ENCODE peak calls at places on chromosome 17, in ten cellular contexts. One of them, this sample, is unnamed.

GRCh38 chr17:77571141-77571540 is 387.4 kb upstream of the TNRC6C start:
- DNase-seq in glutamatergic neuron: no peak
- DNase-seq in stimulated activated CD8-positive, alpha-beta memory T cell treated with anti-CD3 and anti-CD28 coated beads, Interleukin-4, amount 100 ng/mL, for 1 hour: no peak
- DNase-seq in B cell: no peak
- DNase-seq in anterior cingulate cortex: no peak
- DNase-seq in DMS79 treated with DMSO at 0.1 percent for 48 hours: peak
- DNase-seq in activated gamma-delta T cell treated with Interleukin-2 at 50 U/mL for 16 hours: no peak
- DNase-seq in central memory CD4-positive, alpha-beta T cell: no peak
- DNase-seq in HTR-8/SVneo: no peak
- DNase-seq in Right ventricle myocardium inferior: peak
- DNase-seq in this sample: no peak

GRCh38 chr17:4043862-4044261 is 79.6 kb upstream of the ATP2A3 start:
- DNase-seq in central memory CD4-positive, alpha-beta T cell: peak
- DNase-seq in anterior cingulate cortex: no peak
- DNase-seq in glutamatergic neuron: no peak
- DNase-seq in B cell: no peak
- DNase-seq in Right ventricle myocardium inferior: no peak
- DNase-seq in stimulated activated CD8-positive, alpha-beta memory T cell treated with anti-CD3 and anti-CD28 coated beads, Interleukin-4, amount 100 ng/mL, for 1 hour: peak
- DNase-seq in HTR-8/SVneo: no peak
- DNase-seq in activated gamma-delta T cell treated with Interleukin-2 at 50 U/mL for 16 hours: peak
- DNase-seq in DMS79 treated with DMSO at 0.1 percent for 48 hours: no peak
- DNase-seq in this sample: no peak

GRCh38 chr17:45320349-45320930 is 3.6 kb upstream of the MAP3K14 start:
- DNase-seq in stimulated activated CD8-positive, alpha-beta memory T cell treated with anti-CD3 and anti-CD28 coated beads, Interleukin-4, amount 100 ng/mL, for 1 hour: no peak
- DNase-seq in DMS79 treated with DMSO at 0.1 percent for 48 hours: no peak
- DNase-seq in central memory CD4-positive, alpha-beta T cell: peak
- DNase-seq in HTR-8/SVneo: no peak
- DNase-seq in Right ventricle myocardium inferior: no peak
- DNase-seq in glutamatergic neuron: no peak
- DNase-seq in activated gamma-delta T cell treated with Interleukin-2 at 50 U/mL for 16 hours: no peak
- DNase-seq in anterior cingulate cortex: no peak
- DNase-seq in B cell: no peak
- DNase-seq in this sample: no peak

GRCh38 chr17:39166437-39167335 is 725 bp upstream of the ARL5C start:
- DNase-seq in stimulated activated CD8-positive, alpha-beta memory T cell treated with anti-CD3 and anti-CD28 coated beads, Interleukin-4, amount 100 ng/mL, for 1 hour: no peak
- DNase-seq in central memory CD4-positive, alpha-beta T cell: no peak
- DNase-seq in activated gamma-delta T cell treated with Interleukin-2 at 50 U/mL for 16 hours: no peak
- DNase-seq in Right ventricle myocardium inferior: no peak
- DNase-seq in anterior cingulate cortex: no peak
- DNase-seq in B cell: no peak
- DNase-seq in HTR-8/SVneo: no peak
- DNase-seq in glutamatergic neuron: no peak
- DNase-seq in DMS79 treated with DMSO at 0.1 percent for 48 hours: peak
- DNase-seq in this sample: no peak

GRCh38 chr17:76248013-76248782 is 7.9 kb upstream of the RNF157 start:
- DNase-seq in glutamatergic neuron: no peak
- DNase-seq in HTR-8/SVneo: no peak
- DNase-seq in central memory CD4-positive, alpha-beta T cell: no peak
- DNase-seq in stimulated activated CD8-positive, alpha-beta memory T cell treated with anti-CD3 and anti-CD28 coated beads, Interleukin-4, amount 100 ng/mL, for 1 hour: no peak
- DNase-seq in anterior cingulate cortex: no peak
- DNase-seq in Right ventricle myocardium inferior: no peak
- DNase-seq in B cell: no peak
- DNase-seq in DMS79 treated with DMSO at 0.1 percent for 48 hours: no peak
- DNase-seq in activated gamma-delta T cell treated with Interleukin-2 at 50 U/mL for 16 hours: no peak
- DNase-seq in this sample: no peak

GRCh38 chr17:42103221-42103954 is 5.1 kb upstream of the ZNF385C start:
- DNase-seq in anterior cingulate cortex: no peak
- DNase-seq in stimulated activated CD8-positive, alpha-beta memory T cell treated with anti-CD3 and anti-CD28 coated beads, Interleukin-4, amount 100 ng/mL, for 1 hour: no peak
- DNase-seq in Right ventricle myocardium inferior: no peak
- DNase-seq in HTR-8/SVneo: no peak
- DNase-seq in DMS79 treated with DMSO at 0.1 percent for 48 hours: no peak
- DNase-seq in activated gamma-delta T cell treated with Interleukin-2 at 50 U/mL for 16 hours: no peak
- DNase-seq in glutamatergic neuron: no peak
- DNase-seq in B cell: no peak
- DNase-seq in central memory CD4-positive, alpha-beta T cell: no peak
- DNase-seq in this sample: no peak

GRCh38 chr17:74429604-74430384 is 2.1 kb upstream of the GPRC5C start:
- DNase-seq in B cell: no peak
- DNase-seq in central memory CD4-positive, alpha-beta T cell: no peak
- DNase-seq in glutamatergic neuron: no peak
- DNase-seq in stimulated activated CD8-positive, alpha-beta memory T cell treated with anti-CD3 and anti-CD28 coated beads, Interleukin-4, amount 100 ng/mL, for 1 hour: no peak
- DNase-seq in Right ventricle myocardium inferior: peak
- DNase-seq in anterior cingulate cortex: no peak
- DNase-seq in DMS79 treated with DMSO at 0.1 percent for 48 hours: no peak
- DNase-seq in HTR-8/SVneo: no peak
- DNase-seq in activated gamma-delta T cell treated with Interleukin-2 at 50 U/mL for 16 hours: no peak
- DNase-seq in this sample: no peak

GRCh38 chr17:47315451-47316266 is 8.1 kb upstream of the EFCAB13 start:
- DNase-seq in HTR-8/SVneo: peak
- DNase-seq in glutamatergic neuron: peak
- DNase-seq in B cell: peak
- DNase-seq in activated gamma-delta T cell treated with Interleukin-2 at 50 U/mL for 16 hours: no peak
- DNase-seq in Right ventricle myocardium inferior: no peak
- DNase-seq in stimulated activated CD8-positive, alpha-beta memory T cell treated with anti-CD3 and anti-CD28 coated beads, Interleukin-4, amount 100 ng/mL, for 1 hour: no peak
- DNase-seq in central memory CD4-positive, alpha-beta T cell: peak
- DNase-seq in DMS79 treated with DMSO at 0.1 percent for 48 hours: peak
- DNase-seq in anterior cingulate cortex: no peak
- DNase-seq in this sample: no peak

GRCh38 chr17:80035937-80036714 is at the start of gene CCDC40:
- DNase-seq in Right ventricle myocardium inferior: peak
- DNase-seq in central memory CD4-positive, alpha-beta T cell: peak
- DNase-seq in HTR-8/SVneo: peak
- DNase-seq in glutamatergic neuron: peak
- DNase-seq in DMS79 treated with DMSO at 0.1 percent for 48 hours: peak
- DNase-seq in anterior cingulate cortex: peak
- DNase-seq in stimulated activated CD8-positive, alpha-beta memory T cell treated with anti-CD3 and anti-CD28 coated beads, Interleukin-4, amount 100 ng/mL, for 1 hour: peak
- DNase-seq in activated gamma-delta T cell treated with Interleukin-2 at 50 U/mL for 16 hours: peak
- DNase-seq in B cell: peak
- DNase-seq in this sample: peak

GRCh38 chr17:64661981-64662773 is at the start of gene SMURF2:
- DNase-seq in B cell: peak
- DNase-seq in activated gamma-delta T cell treated with Interleukin-2 at 50 U/mL for 16 hours: peak
- DNase-seq in anterior cingulate cortex: peak
- DNase-seq in HTR-8/SVneo: peak
- DNase-seq in DMS79 treated with DMSO at 0.1 percent for 48 hours: peak
- DNase-seq in central memory CD4-positive, alpha-beta T cell: peak
- DNase-seq in Right ventricle myocardium inferior: peak
- DNase-seq in stimulated activated CD8-positive, alpha-beta memory T cell treated with anti-CD3 and anti-CD28 coated beads, Interleukin-4, amount 100 ng/mL, for 1 hour: peak
- DNase-seq in glutamatergic neuron: peak
- DNase-seq in this sample: peak

GRCh38 chr17:46192484-46193245 is 564 bp downstream of the KANSL1 start:
- DNase-seq in HTR-8/SVneo: peak
- DNase-seq in glutamatergic neuron: peak
- DNase-seq in central memory CD4-positive, alpha-beta T cell: peak
- DNase-seq in anterior cingulate cortex: peak
- DNase-seq in activated gamma-delta T cell treated with Interleukin-2 at 50 U/mL for 16 hours: peak
- DNase-seq in stimulated activated CD8-positive, alpha-beta memory T cell treated with anti-CD3 and anti-CD28 coated beads, Interleukin-4, amount 100 ng/mL, for 1 hour: peak
- DNase-seq in B cell: peak
- DNase-seq in Right ventricle myocardium inferior: peak
- DNase-seq in DMS79 treated with DMSO at 0.1 percent for 48 hours: peak
- DNase-seq in this sample: peak

GRCh38 chr17:45282683-45283644 is 21.1 kb upstream of the SPATA32 start:
- DNase-seq in stimulated activated CD8-positive, alpha-beta memory T cell treated with anti-CD3 and anti-CD28 coated beads, Interleukin-4, amount 100 ng/mL, for 1 hour: no peak
- DNase-seq in B cell: no peak
- DNase-seq in glutamatergic neuron: no peak
- DNase-seq in Right ventricle myocardium inferior: no peak
- DNase-seq in activated gamma-delta T cell treated with Interleukin-2 at 50 U/mL for 16 hours: no peak
- DNase-seq in anterior cingulate cortex: no peak
- DNase-seq in DMS79 treated with DMSO at 0.1 percent for 48 hours: peak
- DNase-seq in central memory CD4-positive, alpha-beta T cell: no peak
- DNase-seq in HTR-8/SVneo: no peak
- DNase-seq in this sample: peak

GRCh38 chr17:43471801-43472200 is 12.0 kb upstream of the DHX8 start:
- DNase-seq in glutamatergic neuron: no peak
- DNase-seq in DMS79 treated with DMSO at 0.1 percent for 48 hours: no peak
- DNase-seq in activated gamma-delta T cell treated with Interleukin-2 at 50 U/mL for 16 hours: no peak
- DNase-seq in B cell: no peak
- DNase-seq in anterior cingulate cortex: no peak
- DNase-seq in HTR-8/SVneo: no peak
- DNase-seq in Right ventricle myocardium inferior: no peak
- DNase-seq in stimulated activated CD8-positive, alpha-beta memory T cell treated with anti-CD3 and anti-CD28 coated beads, Interleukin-4, amount 100 ng/mL, for 1 hour: no peak
- DNase-seq in central memory CD4-positive, alpha-beta T cell: no peak
- DNase-seq in this sample: no peak

GRCh38 chr17:78225088-78225865 is 6.2 kb upstream of the TMEM235 start:
- DNase-seq in HTR-8/SVneo: no peak
- DNase-seq in Right ventricle myocardium inferior: no peak
- DNase-seq in anterior cingulate cortex: no peak
- DNase-seq in glutamatergic neuron: no peak
- DNase-seq in activated gamma-delta T cell treated with Interleukin-2 at 50 U/mL for 16 hours: no peak
- DNase-seq in DMS79 treated with DMSO at 0.1 percent for 48 hours: no peak
- DNase-seq in B cell: no peak
- DNase-seq in stimulated activated CD8-positive, alpha-beta memory T cell treated with anti-CD3 and anti-CD28 coated beads, Interleukin-4, amount 100 ng/mL, for 1 hour: no peak
- DNase-seq in central memory CD4-positive, alpha-beta T cell: no peak
- DNase-seq in this sample: no peak

GRCh38 chr17:35932576-35932975 is 2.0 kb upstream of the RDM1 start:
- DNase-seq in central memory CD4-positive, alpha-beta T cell: no peak
- DNase-seq in HTR-8/SVneo: no peak
- DNase-seq in Right ventricle myocardium inferior: no peak
- DNase-seq in anterior cingulate cortex: no peak
- DNase-seq in DMS79 treated with DMSO at 0.1 percent for 48 hours: no peak
- DNase-seq in B cell: no peak
- DNase-seq in activated gamma-delta T cell treated with Interleukin-2 at 50 U/mL for 16 hours: no peak
- DNase-seq in stimulated activated CD8-positive, alpha-beta memory T cell treated with anti-CD3 and anti-CD28 coated beads, Interleukin-4, amount 100 ng/mL, for 1 hour: no peak
- DNase-seq in glutamatergic neuron: no peak
- DNase-seq in this sample: no peak

GRCh38 chr17:63998050-63998720 is at the start of gene PRR29:
- DNase-seq in activated gamma-delta T cell treated with Interleukin-2 at 50 U/mL for 16 hours: peak
- DNase-seq in B cell: peak
- DNase-seq in glutamatergic neuron: peak
- DNase-seq in Right ventricle myocardium inferior: peak
- DNase-seq in stimulated activated CD8-positive, alpha-beta memory T cell treated with anti-CD3 and anti-CD28 coated beads, Interleukin-4, amount 100 ng/mL, for 1 hour: peak
- DNase-seq in HTR-8/SVneo: peak
- DNase-seq in central memory CD4-positive, alpha-beta T cell: peak
- DNase-seq in anterior cingulate cortex: peak
- DNase-seq in DMS79 treated with DMSO at 0.1 percent for 48 hours: peak
- DNase-seq in this sample: no peak

GRCh38 chr17:63764701-63765100 is 8.7 kb downstream of the CCDC47 start:
- DNase-seq in DMS79 treated with DMSO at 0.1 percent for 48 hours: no peak
- DNase-seq in stimulated activated CD8-positive, alpha-beta memory T cell treated with anti-CD3 and anti-CD28 coated beads, Interleukin-4, amount 100 ng/mL, for 1 hour: no peak
- DNase-seq in Right ventricle myocardium inferior: no peak
- DNase-seq in B cell: no peak
- DNase-seq in anterior cingulate cortex: no peak
- DNase-seq in HTR-8/SVneo: no peak
- DNase-seq in glutamatergic neuron: no peak
- DNase-seq in central memory CD4-positive, alpha-beta T cell: no peak
- DNase-seq in activated gamma-delta T cell treated with Interleukin-2 at 50 U/mL for 16 hours: no peak
- DNase-seq in this sample: no peak

GRCh38 chr17:29469251-29469650 is 79.1 kb downstream of the TAOK1 start:
- DNase-seq in activated gamma-delta T cell treated with Interleukin-2 at 50 U/mL for 16 hours: no peak
- DNase-seq in central memory CD4-positive, alpha-beta T cell: no peak
- DNase-seq in anterior cingulate cortex: no peak
- DNase-seq in B cell: no peak
- DNase-seq in HTR-8/SVneo: no peak
- DNase-seq in stimulated activated CD8-positive, alpha-beta memory T cell treated with anti-CD3 and anti-CD28 coated beads, Interleukin-4, amount 100 ng/mL, for 1 hour: no peak
- DNase-seq in glutamatergic neuron: no peak
- DNase-seq in DMS79 treated with DMSO at 0.1 percent for 48 hours: no peak
- DNase-seq in Right ventricle myocardium inferior: no peak
- DNase-seq in this sample: no peak

GRCh38 chr17:6092182-6092922 is 22.2 kb downstream of the WSCD1 start:
- DNase-seq in DMS79 treated with DMSO at 0.1 percent for 48 hours: no peak
- DNase-seq in anterior cingulate cortex: no peak
- DNase-seq in activated gamma-delta T cell treated with Interleukin-2 at 50 U/mL for 16 hours: no peak
- DNase-seq in B cell: no peak
- DNase-seq in glutamatergic neuron: no peak
- DNase-seq in central memory CD4-positive, alpha-beta T cell: no peak
- DNase-seq in HTR-8/SVneo: no peak
- DNase-seq in Right ventricle myocardium inferior: no peak
- DNase-seq in stimulated activated CD8-positive, alpha-beta memory T cell treated with anti-CD3 and anti-CD28 coated beads, Interleukin-4, amount 100 ng/mL, for 1 hour: no peak
- DNase-seq in this sample: no peak

GRCh38 chr17:82449883-82450356 is 632 bp downstream of the CYBC1 start:
- DNase-seq in B cell: no peak
- DNase-seq in Right ventricle myocardium inferior: no peak
- DNase-seq in HTR-8/SVneo: no peak
- DNase-seq in DMS79 treated with DMSO at 0.1 percent for 48 hours: no peak
- DNase-seq in glutamatergic neuron: no peak
- DNase-seq in stimulated activated CD8-positive, alpha-beta memory T cell treated with anti-CD3 and anti-CD28 coated beads, Interleukin-4, amount 100 ng/mL, for 1 hour: no peak
- DNase-seq in central memory CD4-positive, alpha-beta T cell: peak
- DNase-seq in anterior cingulate cortex: no peak
- DNase-seq in activated gamma-delta T cell treated with Interleukin-2 at 50 U/mL for 16 hours: no peak
- DNase-seq in this sample: no peak

GRCh38 chr17:44830359-44831269 is 527 bp upstream of the GJC1 start:
- DNase-seq in DMS79 treated with DMSO at 0.1 percent for 48 hours: peak
- DNase-seq in stimulated activated CD8-positive, alpha-beta memory T cell treated with anti-CD3 and anti-CD28 coated beads, Interleukin-4, amount 100 ng/mL, for 1 hour: no peak
- DNase-seq in HTR-8/SVneo: peak
- DNase-seq in anterior cingulate cortex: no peak
- DNase-seq in central memory CD4-positive, alpha-beta T cell: no peak
- DNase-seq in glutamatergic neuron: no peak
- DNase-seq in activated gamma-delta T cell treated with Interleukin-2 at 50 U/mL for 16 hours: no peak
- DNase-seq in B cell: no peak
- DNase-seq in Right ventricle myocardium inferior: no peak
- DNase-seq in this sample: no peak

GRCh38 chr17:29583324-29584248 is 5.9 kb downstream of the GIT1 start:
- DNase-seq in HTR-8/SVneo: no peak
- DNase-seq in glutamatergic neuron: no peak
- DNase-seq in activated gamma-delta T cell treated with Interleukin-2 at 50 U/mL for 16 hours: no peak
- DNase-seq in Right ventricle myocardium inferior: peak
- DNase-seq in DMS79 treated with DMSO at 0.1 percent for 48 hours: peak
- DNase-seq in stimulated activated CD8-positive, alpha-beta memory T cell treated with anti-CD3 and anti-CD28 coated beads, Interleukin-4, amount 100 ng/mL, for 1 hour: no peak
- DNase-seq in central memory CD4-positive, alpha-beta T cell: no peak
- DNase-seq in B cell: no peak
- DNase-seq in anterior cingulate cortex: no peak
- DNase-seq in this sample: no peak

GRCh38 chr17:77212081-77212832 is 71.5 kb downstream of the SEC14L1 start:
- DNase-seq in anterior cingulate cortex: no peak
- DNase-seq in B cell: peak
- DNase-seq in Right ventricle myocardium inferior: no peak
- DNase-seq in activated gamma-delta T cell treated with Interleukin-2 at 50 U/mL for 16 hours: no peak
- DNase-seq in HTR-8/SVneo: no peak
- DNase-seq in stimulated activated CD8-positive, alpha-beta memory T cell treated with anti-CD3 and anti-CD28 coated beads, Interleukin-4, amount 100 ng/mL, for 1 hour: no peak
- DNase-seq in glutamatergic neuron: no peak
- DNase-seq in DMS79 treated with DMSO at 0.1 percent for 48 hours: no peak
- DNase-seq in central memory CD4-positive, alpha-beta T cell: no peak
- DNase-seq in this sample: no peak

GRCh38 chr17:10046786-10047609 is 141.9 kb upstream of the RCVRN start:
- DNase-seq in HTR-8/SVneo: no peak
- DNase-seq in DMS79 treated with DMSO at 0.1 percent for 48 hours: no peak
- DNase-seq in central memory CD4-positive, alpha-beta T cell: no peak
- DNase-seq in Right ventricle myocardium inferior: peak
- DNase-seq in anterior cingulate cortex: no peak
- DNase-seq in B cell: peak
- DNase-seq in stimulated activated CD8-positive, alpha-beta memory T cell treated with anti-CD3 and anti-CD28 coated beads, Interleukin-4, amount 100 ng/mL, for 1 hour: no peak
- DNase-seq in glutamatergic neuron: no peak
- DNase-seq in activated gamma-delta T cell treated with Interleukin-2 at 50 U/mL for 16 hours: no peak
- DNase-seq in this sample: no peak

GRCh38 chr17:47205419-47205963 is 3.7 kb upstream of the MYL4 start:
- DNase-seq in B cell: peak
- DNase-seq in Right ventricle myocardium inferior: no peak
- DNase-seq in central memory CD4-positive, alpha-beta T cell: peak
- DNase-seq in anterior cingulate cortex: no peak
- DNase-seq in glutamatergic neuron: peak
- DNase-seq in activated gamma-delta T cell treated with Interleukin-2 at 50 U/mL for 16 hours: peak
- DNase-seq in stimulated activated CD8-positive, alpha-beta memory T cell treated with anti-CD3 and anti-CD28 coated beads, Interleukin-4, amount 100 ng/mL, for 1 hour: peak
- DNase-seq in DMS79 treated with DMSO at 0.1 percent for 48 hours: peak
- DNase-seq in HTR-8/SVneo: no peak
- DNase-seq in this sample: no peak

GRCh38 chr17:77908501-77908900 is 50.0 kb upstream of the TNRC6C start:
- DNase-seq in activated gamma-delta T cell treated with Interleukin-2 at 50 U/mL for 16 hours: no peak
- DNase-seq in DMS79 treated with DMSO at 0.1 percent for 48 hours: peak
- DNase-seq in glutamatergic neuron: no peak
- DNase-seq in HTR-8/SVneo: no peak
- DNase-seq in B cell: no peak
- DNase-seq in anterior cingulate cortex: no peak
- DNase-seq in central memory CD4-positive, alpha-beta T cell: no peak
- DNase-seq in stimulated activated CD8-positive, alpha-beta memory T cell treated with anti-CD3 and anti-CD28 coated beads, Interleukin-4, amount 100 ng/mL, for 1 hour: no peak
- DNase-seq in Right ventricle myocardium inferior: no peak
- DNase-seq in this sample: no peak

This sample was measured in occipital lobe.